ENCODE peak calls at places on chromosomes 4 and X, in ten cellular contexts. One of them, this sample, is unnamed.

GRCh38 chr4:145351162-145351561 is 130.5 kb upstream of the SMAD1 start:
- DNase-seq in left colon: no peak
- DNase-seq in heart right ventricle: no peak
- DNase-seq in NCI-H345: no peak
- DNase-seq in Right ventricle myocardium superior: no peak
- DNase-seq in GM23248: no peak
- DNase-seq in OCI-LY7: no peak
- DNase-seq in stimulated activated CD4-positive, alpha-beta T cell treated with anti-CD3 and anti-CD28 coated beads, Interleukin-1b, Interleukin-23, amount 100 ng/mL, for 48 hours: no peak
- DNase-seq in glomerular endothelial cell: no peak
- DNase-seq in germinal center: no peak
- DNase-seq in this sample: no peak

GRCh38 chr4:75048208-75048879 is 115.4 kb downstream of the PARM1 start:
- DNase-seq in left colon: no peak
- DNase-seq in heart right ventricle: no peak
- DNase-seq in NCI-H345: no peak
- DNase-seq in Right ventricle myocardium superior: no peak
- DNase-seq in GM23248: no peak
- DNase-seq in OCI-LY7: no peak
- DNase-seq in stimulated activated CD4-positive, alpha-beta T cell treated with anti-CD3 and anti-CD28 coated beads, Interleukin-1b, Interleukin-23, amount 100 ng/mL, for 48 hours: no peak
- DNase-seq in glomerular endothelial cell: no peak
- DNase-seq in germinal center: no peak
- DNase-seq in this sample: no peak

GRCh38 chr4:14008494-14008893 is 381.0 kb upstream of the BOD1L1 start:
- DNase-seq in left colon: no peak
- DNase-seq in heart right ventricle: no peak
- DNase-seq in NCI-H345: no peak
- DNase-seq in Right ventricle myocardium superior: no peak
- DNase-seq in GM23248: no peak
- DNase-seq in OCI-LY7: no peak
- DNase-seq in stimulated activated CD4-positive, alpha-beta T cell treated with anti-CD3 and anti-CD28 coated beads, Interleukin-1b, Interleukin-23, amount 100 ng/mL, for 48 hours: no peak
- DNase-seq in glomerular endothelial cell: no peak
- DNase-seq in germinal center: no peak
- DNase-seq in this sample: no peak

GRCh38 chr4:52172166-52172565 is 121.1 kb downstream of the SPATA18 start:
- DNase-seq in left colon: no peak
- DNase-seq in heart right ventricle: no peak
- DNase-seq in NCI-H345: no peak
- DNase-seq in Right ventricle myocardium superior: no peak
- DNase-seq in GM23248: peak
- DNase-seq in OCI-LY7: no peak
- DNase-seq in stimulated activated CD4-positive, alpha-beta T cell treated with anti-CD3 and anti-CD28 coated beads, Interleukin-1b, Interleukin-23, amount 100 ng/mL, for 48 hours: no peak
- DNase-seq in glomerular endothelial cell: no peak
- DNase-seq in germinal center: no peak
- DNase-seq in this sample: no peak

GRCh38 chr4:41693629-41694028 is 54.9 kb downstream of the PHOX2B start:
- DNase-seq in left colon: no peak
- DNase-seq in heart right ventricle: no peak
- DNase-seq in NCI-H345: peak
- DNase-seq in Right ventricle myocardium superior: no peak
- DNase-seq in GM23248: peak
- DNase-seq in OCI-LY7: peak
- DNase-seq in stimulated activated CD4-positive, alpha-beta T cell treated with anti-CD3 and anti-CD28 coated beads, Interleukin-1b, Interleukin-23, amount 100 ng/mL, for 48 hours: no peak
- DNase-seq in glomerular endothelial cell: peak
- DNase-seq in germinal center: no peak
- DNase-seq in this sample: no peak

GRCh38 chrX:10015711-10016515 is 48.8 kb downstream of the CLDN34 start:
- DNase-seq in left colon: peak
- DNase-seq in heart right ventricle: peak
- DNase-seq in NCI-H345: no peak
- DNase-seq in Right ventricle myocardium superior: peak
- DNase-seq in GM23248: peak
- DNase-seq in OCI-LY7: peak
- DNase-seq in stimulated activated CD4-positive, alpha-beta T cell treated with anti-CD3 and anti-CD28 coated beads, Interleukin-1b, Interleukin-23, amount 100 ng/mL, for 48 hours: no peak
- DNase-seq in glomerular endothelial cell: no peak
- DNase-seq in germinal center: peak
- DNase-seq in this sample: no peak

GRCh38 chr4:142516686-142517145 is 329.4 kb downstream of the INPP4B start:
- DNase-seq in left colon: no peak
- DNase-seq in heart right ventricle: no peak
- DNase-seq in NCI-H345: no peak
- DNase-seq in Right ventricle myocardium superior: no peak
- DNase-seq in GM23248: peak
- DNase-seq in OCI-LY7: no peak
- DNase-seq in stimulated activated CD4-positive, alpha-beta T cell treated with anti-CD3 and anti-CD28 coated beads, Interleukin-1b, Interleukin-23, amount 100 ng/mL, for 48 hours: no peak
- DNase-seq in glomerular endothelial cell: no peak
- DNase-seq in germinal center: no peak
- DNase-seq in this sample: no peak

GRCh38 chr4:88077911-88078310 is 70.5 kb downstream of the PKD2 start:
- DNase-seq in left colon: no peak
- DNase-seq in heart right ventricle: no peak
- DNase-seq in NCI-H345: no peak
- DNase-seq in Right ventricle myocardium superior: no peak
- DNase-seq in GM23248: peak
- DNase-seq in OCI-LY7: no peak
- DNase-seq in stimulated activated CD4-positive, alpha-beta T cell treated with anti-CD3 and anti-CD28 coated beads, Interleukin-1b, Interleukin-23, amount 100 ng/mL, for 48 hours: no peak
- DNase-seq in glomerular endothelial cell: no peak
- DNase-seq in germinal center: no peak
- DNase-seq in this sample: no peak

GRCh38 chr4:145843651-145844050 is 95.0 kb downstream of the ZNF827 start:
- DNase-seq in left colon: no peak
- DNase-seq in heart right ventricle: no peak
- DNase-seq in NCI-H345: no peak
- DNase-seq in Right ventricle myocardium superior: no peak
- DNase-seq in GM23248: no peak
- DNase-seq in OCI-LY7: no peak
- DNase-seq in stimulated activated CD4-positive, alpha-beta T cell treated with anti-CD3 and anti-CD28 coated beads, Interleukin-1b, Interleukin-23, amount 100 ng/mL, for 48 hours: no peak
- DNase-seq in glomerular endothelial cell: no peak
- DNase-seq in germinal center: no peak
- DNase-seq in this sample: no peak

GRCh38 chr4:54322817-54323417 is 93.8 kb downstream of the PDGFRA start:
- DNase-seq in left colon: peak
- DNase-seq in heart right ventricle: peak
- DNase-seq in NCI-H345: peak
- DNase-seq in Right ventricle myocardium superior: peak
- DNase-seq in GM23248: peak
- DNase-seq in OCI-LY7: peak
- DNase-seq in stimulated activated CD4-positive, alpha-beta T cell treated with anti-CD3 and anti-CD28 coated beads, Interleukin-1b, Interleukin-23, amount 100 ng/mL, for 48 hours: peak
- DNase-seq in glomerular endothelial cell: peak
- DNase-seq in germinal center: peak
- DNase-seq in this sample: peak

GRCh38 chr4:129328176-129328575 is 232.2 kb downstream of the C4orf33 start:
- DNase-seq in left colon: no peak
- DNase-seq in heart right ventricle: no peak
- DNase-seq in NCI-H345: no peak
- DNase-seq in Right ventricle myocardium superior: no peak
- DNase-seq in GM23248: no peak
- DNase-seq in OCI-LY7: no peak
- DNase-seq in stimulated activated CD4-positive, alpha-beta T cell treated with anti-CD3 and anti-CD28 coated beads, Interleukin-1b, Interleukin-23, amount 100 ng/mL, for 48 hours: no peak
- DNase-seq in glomerular endothelial cell: no peak
- DNase-seq in germinal center: no peak
- DNase-seq in this sample: no peak

GRCh38 chr4:24765331-24765990 is 29.9 kb upstream of the SOD3 start:
- DNase-seq in left colon: no peak
- DNase-seq in heart right ventricle: no peak
- DNase-seq in NCI-H345: no peak
- DNase-seq in Right ventricle myocardium superior: no peak
- DNase-seq in GM23248: peak
- DNase-seq in OCI-LY7: no peak
- DNase-seq in stimulated activated CD4-positive, alpha-beta T cell treated with anti-CD3 and anti-CD28 coated beads, Interleukin-1b, Interleukin-23, amount 100 ng/mL, for 48 hours: no peak
- DNase-seq in glomerular endothelial cell: no peak
- DNase-seq in germinal center: no peak
- DNase-seq in this sample: no peak

GRCh38 chrX:46573896-46574336 is 351 bp downstream of the CHST7 start:
- DNase-seq in left colon: peak
- DNase-seq in heart right ventricle: peak
- DNase-seq in NCI-H345: peak
- DNase-seq in Right ventricle myocardium superior: peak
- DNase-seq in GM23248: peak
- DNase-seq in OCI-LY7: peak
- DNase-seq in stimulated activated CD4-positive, alpha-beta T cell treated with anti-CD3 and anti-CD28 coated beads, Interleukin-1b, Interleukin-23, amount 100 ng/mL, for 48 hours: peak
- DNase-seq in glomerular endothelial cell: no peak
- DNase-seq in germinal center: peak
- DNase-seq in this sample: no peak

GRCh38 chr4:85147481-85148076 is 181.1 kb upstream of the WDFY3 start:
- DNase-seq in left colon: peak
- DNase-seq in heart right ventricle: peak
- DNase-seq in NCI-H345: peak
- DNase-seq in Right ventricle myocardium superior: peak
- DNase-seq in GM23248: peak
- DNase-seq in OCI-LY7: peak
- DNase-seq in stimulated activated CD4-positive, alpha-beta T cell treated with anti-CD3 and anti-CD28 coated beads, Interleukin-1b, Interleukin-23, amount 100 ng/mL, for 48 hours: no peak
- DNase-seq in glomerular endothelial cell: peak
- DNase-seq in germinal center: peak
- DNase-seq in this sample: peak

GRCh38 chr4:167614866-167615265 is 380.6 kb upstream of the SPOCK3 start:
- DNase-seq in left colon: no peak
- DNase-seq in heart right ventricle: no peak
- DNase-seq in NCI-H345: no peak
- DNase-seq in Right ventricle myocardium superior: no peak
- DNase-seq in GM23248: no peak
- DNase-seq in OCI-LY7: no peak
- DNase-seq in stimulated activated CD4-positive, alpha-beta T cell treated with anti-CD3 and anti-CD28 coated beads, Interleukin-1b, Interleukin-23, amount 100 ng/mL, for 48 hours: no peak
- DNase-seq in glomerular endothelial cell: no peak
- DNase-seq in germinal center: no peak
- DNase-seq in this sample: no peak

GRCh38 chr4:84499065-84499982 is at the start of gene NKX6-1:
- DNase-seq in left colon: peak
- DNase-seq in heart right ventricle: no peak
- DNase-seq in NCI-H345: peak
- DNase-seq in Right ventricle myocardium superior: peak
- DNase-seq in GM23248: peak
- DNase-seq in OCI-LY7: no peak
- DNase-seq in stimulated activated CD4-positive, alpha-beta T cell treated with anti-CD3 and anti-CD28 coated beads, Interleukin-1b, Interleukin-23, amount 100 ng/mL, for 48 hours: no peak
- DNase-seq in glomerular endothelial cell: no peak
- DNase-seq in germinal center: peak
- DNase-seq in this sample: no peak

GRCh38 chr4:152628128-152628527 is 51.7 kb downstream of the TMEM154 start:
- DNase-seq in left colon: no peak
- DNase-seq in heart right ventricle: no peak
- DNase-seq in NCI-H345: no peak
- DNase-seq in Right ventricle myocardium superior: peak
- DNase-seq in GM23248: peak
- DNase-seq in OCI-LY7: no peak
- DNase-seq in stimulated activated CD4-positive, alpha-beta T cell treated with anti-CD3 and anti-CD28 coated beads, Interleukin-1b, Interleukin-23, amount 100 ng/mL, for 48 hours: no peak
- DNase-seq in glomerular endothelial cell: no peak
- DNase-seq in germinal center: no peak
- DNase-seq in this sample: no peak

GRCh38 chr4:153143527-153144348 is 60.5 kb upstream of the TRIM2 start:
- DNase-seq in left colon: no peak
- DNase-seq in heart right ventricle: no peak
- DNase-seq in NCI-H345: peak
- DNase-seq in Right ventricle myocardium superior: no peak
- DNase-seq in GM23248: peak
- DNase-seq in OCI-LY7: no peak
- DNase-seq in stimulated activated CD4-positive, alpha-beta T cell treated with anti-CD3 and anti-CD28 coated beads, Interleukin-1b, Interleukin-23, amount 100 ng/mL, for 48 hours: no peak
- DNase-seq in glomerular endothelial cell: no peak
- DNase-seq in germinal center: no peak
- DNase-seq in this sample: no peak

GRCh38 chrX:41273638-41274037 is 60.3 kb upstream of the DDX3X start:
- DNase-seq in left colon: no peak
- DNase-seq in heart right ventricle: no peak
- DNase-seq in NCI-H345: no peak
- DNase-seq in Right ventricle myocardium superior: no peak
- DNase-seq in GM23248: peak
- DNase-seq in OCI-LY7: no peak
- DNase-seq in stimulated activated CD4-positive, alpha-beta T cell treated with anti-CD3 and anti-CD28 coated beads, Interleukin-1b, Interleukin-23, amount 100 ng/mL, for 48 hours: no peak
- DNase-seq in glomerular endothelial cell: no peak
- DNase-seq in germinal center: no peak
- DNase-seq in this sample: no peak

GRCh38 chr4:14742054-14742453 is 260.2 kb upstream of the CPEB2 start:
- DNase-seq in left colon: no peak
- DNase-seq in heart right ventricle: no peak
- DNase-seq in NCI-H345: peak
- DNase-seq in Right ventricle myocardium superior: no peak
- DNase-seq in GM23248: no peak
- DNase-seq in OCI-LY7: no peak
- DNase-seq in stimulated activated CD4-positive, alpha-beta T cell treated with anti-CD3 and anti-CD28 coated beads, Interleukin-1b, Interleukin-23, amount 100 ng/mL, for 48 hours: no peak
- DNase-seq in glomerular endothelial cell: no peak
- DNase-seq in germinal center: no peak
- DNase-seq in this sample: no peak

GRCh38 chr4:158172558-158173258 is at the start of gene GASK1B:
- DNase-seq in left colon: no peak
- DNase-seq in heart right ventricle: no peak
- DNase-seq in NCI-H345: peak
- DNase-seq in Right ventricle myocardium superior: peak
- DNase-seq in GM23248: peak
- DNase-seq in OCI-LY7: peak
- DNase-seq in stimulated activated CD4-positive, alpha-beta T cell treated with anti-CD3 and anti-CD28 coated beads, Interleukin-1b, Interleukin-23, amount 100 ng/mL, for 48 hours: no peak
- DNase-seq in glomerular endothelial cell: no peak
- DNase-seq in germinal center: no peak
- DNase-seq in this sample: no peak

GRCh38 chr4:212438-213174 is 88.3 kb downstream of the ZNF718 start:
- DNase-seq in left colon: peak
- DNase-seq in heart right ventricle: peak
- DNase-seq in NCI-H345: no peak
- DNase-seq in Right ventricle myocardium superior: peak
- DNase-seq in GM23248: peak
- DNase-seq in OCI-LY7: no peak
- DNase-seq in stimulated activated CD4-positive, alpha-beta T cell treated with anti-CD3 and anti-CD28 coated beads, Interleukin-1b, Interleukin-23, amount 100 ng/mL, for 48 hours: no peak
- DNase-seq in glomerular endothelial cell: peak
- DNase-seq in germinal center: peak
- DNase-seq in this sample: no peak

GRCh38 chr4:118280501-118281218 is 72.1 kb downstream of the PRSS12 start:
- DNase-seq in left colon: peak
- DNase-seq in heart right ventricle: no peak
- DNase-seq in NCI-H345: peak
- DNase-seq in Right ventricle myocardium superior: no peak
- DNase-seq in GM23248: peak
- DNase-seq in OCI-LY7: peak
- DNase-seq in stimulated activated CD4-positive, alpha-beta T cell treated with anti-CD3 and anti-CD28 coated beads, Interleukin-1b, Interleukin-23, amount 100 ng/mL, for 48 hours: peak
- DNase-seq in glomerular endothelial cell: peak
- DNase-seq in germinal center: peak
- DNase-seq in this sample: no peak

GRCh38 chr4:105122334-105122733 is 24.3 kb upstream of the TET2 start:
- DNase-seq in left colon: no peak
- DNase-seq in heart right ventricle: no peak
- DNase-seq in NCI-H345: no peak
- DNase-seq in Right ventricle myocardium superior: no peak
- DNase-seq in GM23248: peak
- DNase-seq in OCI-LY7: no peak
- DNase-seq in stimulated activated CD4-positive, alpha-beta T cell treated with anti-CD3 and anti-CD28 coated beads, Interleukin-1b, Interleukin-23, amount 100 ng/mL, for 48 hours: no peak
- DNase-seq in glomerular endothelial cell: no peak
- DNase-seq in germinal center: no peak
- DNase-seq in this sample: no peak

GRCh38 chr4:21982087-21982486 is 33.5 kb upstream of the KCNIP4 start:
- DNase-seq in left colon: no peak
- DNase-seq in heart right ventricle: no peak
- DNase-seq in NCI-H345: no peak
- DNase-seq in Right ventricle myocardium superior: no peak
- DNase-seq in GM23248: no peak
- DNase-seq in OCI-LY7: no peak
- DNase-seq in stimulated activated CD4-positive, alpha-beta T cell treated with anti-CD3 and anti-CD28 coated beads, Interleukin-1b, Interleukin-23, amount 100 ng/mL, for 48 hours: no peak
- DNase-seq in glomerular endothelial cell: no peak
- DNase-seq in germinal center: no peak
- DNase-seq in this sample: no peak

GRCh38 chr4:154731756-154732155 is 12.0 kb upstream of the LRAT start:
- DNase-seq in left colon: no peak
- DNase-seq in heart right ventricle: no peak
- DNase-seq in NCI-H345: no peak
- DNase-seq in Right ventricle myocardium superior: no peak
- DNase-seq in GM23248: no peak
- DNase-seq in OCI-LY7: no peak
- DNase-seq in stimulated activated CD4-positive, alpha-beta T cell treated with anti-CD3 and anti-CD28 coated beads, Interleukin-1b, Interleukin-23, amount 100 ng/mL, for 48 hours: no peak
- DNase-seq in glomerular endothelial cell: no peak
- DNase-seq in germinal center: no peak
- DNase-seq in this sample: no peak

GRCh38 chr4:48261288-48261687 is 8.3 kb downstream of the TEC start:
- DNase-seq in left colon: no peak
- DNase-seq in heart right ventricle: no peak
- DNase-seq in NCI-H345: no peak
- DNase-seq in Right ventricle myocardium superior: no peak
- DNase-seq in GM23248: no peak
- DNase-seq in OCI-LY7: no peak
- DNase-seq in stimulated activated CD4-positive, alpha-beta T cell treated with anti-CD3 and anti-CD28 coated beads, Interleukin-1b, Interleukin-23, amount 100 ng/mL, for 48 hours: no peak
- DNase-seq in glomerular endothelial cell: no peak
- DNase-seq in germinal center: no peak
- DNase-seq in this sample: no peak